ENCODE peak calls at places on chromosomes 3 and 15, in six cellular contexts. R, G, D, M, T and H are unnamed samples.

GRCh38 chr3:105835606-105836005 is 33.2 kb downstream of the CBLB start:
- DNase-seq in M (no peak), T (no peak), D (no peak), R (no peak), G (no peak), H (no peak)

GRCh38 chr15:36370735-36371115 is 208.7 kb upstream of the CDIN1 start:
- DNase-seq in R (peak; percentile 87), M (no peak), T (no peak), D (no peak), G (no peak), H (no peak)

GRCh38 chr3:152313430-152313829 is 44.7 kb downstream of the MBNL1 start:
- DNase-seq in T (no peak), R (no peak), M (no peak), D (no peak), G (no peak), H (no peak)

GRCh38 chr3:156577731-156578130 is 22.8 kb upstream of the SSR3 start:
- DNase-seq in G (no peak), R (peak; percentile 39), M (no peak), D (no peak), T (no peak), H (no peak)

GRCh38 chr3:57041674-57042073 is 18.8 kb upstream of the SPATA12 start:
- DNase-seq in G (no peak), T (no peak), M (no peak), D (no peak), R (no peak), H (no peak)

GRCh38 chr3:136546718-136547117 is 205.5 kb downstream of the STAG1 start:
- DNase-seq in D (peak; percentile 40), G (no peak), M (no peak), R (no peak), T (peak; percentile 56), H (no peak)

GRCh38 chr3:186219211-186219638 is 110.3 kb upstream of the ETV5 start:
- DNase-seq in M (no peak), D (no peak), G (no peak), R (no peak), T (no peak), H (no peak)

GRCh38 chr15:92903956-92904831 is 4.1 kb downstream of the CHD2 start:
- DNase-seq in D (peak; percentile 96), T (peak; percentile 100), M (peak; percentile 98), R (peak; percentile 99), G (peak; percentile 99), H (peak; percentile 97)

GRCh38 chr15:89910891-89911626 is 1.7 kb downstream of the ARPIN start:
- DNase-seq in T (peak; percentile 23), M (no peak), G (no peak), D (no peak), R (no peak), H (no peak)

GRCh38 chr3:171991166-171991565 is 48.2 kb upstream of the FNDC3B start:
- DNase-seq in M (no peak), D (no peak), T (no peak), G (no peak), R (no peak), H (no peak)

GRCh38 chr3:120823156-120823555 is 80.6 kb downstream of the GTF2E1 start:
- DNase-seq in D (no peak), M (no peak), R (no peak), T (no peak), G (no peak), H (no peak)

GRCh38 chr3:62940763-62941632 is 65.8 kb upstream of the CADPS start:
- DNase-seq in T (no peak), M (no peak), G (no peak), D (peak; percentile 5), R (no peak), H (no peak)

GRCh38 chr3:187636528-187636927 is 33.7 kb downstream of the SST start:
- DNase-seq in T (no peak), G (no peak), M (no peak), D (no peak), R (no peak), H (no peak)

GRCh38 chr3:134879991-134880390 is 84.9 kb downstream of the EPHB1 start:
- DNase-seq in M (no peak), T (no peak), R (no peak), G (no peak), D (no peak), H (no peak)